ENCODE peak calls at places on chromosomes 4 and X, in five cellular contexts. One of them, this sample, is unnamed.

GRCh38 chrX:140180585-140180984 is 215.3 kb upstream of the CXorf66 start:
- DNase-seq in activated T-cell treated with anti-CD3 and anti-CD28 coated beads, Interleukin-2, amount 50 U/mL, for 72 hours: no peak
- DNase-seq in activated CD8-positive, alpha-beta T cell treated with anti-CD3 and anti-CD28 coated beads, Interleukin-2, amount 10 ng/mL, durations not matched to agents 7 days and 5 days: no peak
- DNase-seq in NCI-H2029: no peak
- DNase-seq in heart right ventricle: no peak
- DNase-seq in this sample: no peak

GRCh38 chrX:56729152-56729557 is at the start of gene NBDY:
- DNase-seq in activated T-cell treated with anti-CD3 and anti-CD28 coated beads, Interleukin-2, amount 50 U/mL, for 72 hours: peak; percentile 27
- DNase-seq in activated CD8-positive, alpha-beta T cell treated with anti-CD3 and anti-CD28 coated beads, Interleukin-2, amount 10 ng/mL, durations not matched to agents 7 days and 5 days: peak; percentile 40
- DNase-seq in NCI-H2029: peak; percentile 20
- DNase-seq in heart right ventricle: peak; percentile 20
- DNase-seq in this sample: peak; percentile 32

GRCh38 chr4:98572697-98573096 is 85.7 kb downstream of the TSPAN5 start:
- DNase-seq in activated T-cell treated with anti-CD3 and anti-CD28 coated beads, Interleukin-2, amount 50 U/mL, for 72 hours: no peak
- DNase-seq in activated CD8-positive, alpha-beta T cell treated with anti-CD3 and anti-CD28 coated beads, Interleukin-2, amount 10 ng/mL, durations not matched to agents 7 days and 5 days: no peak
- DNase-seq in NCI-H2029: no peak
- DNase-seq in heart right ventricle: no peak
- DNase-seq in this sample: no peak

GRCh38 chr4:172688536-172688935 is 480.1 kb upstream of the GALNT7 start:
- DNase-seq in activated T-cell treated with anti-CD3 and anti-CD28 coated beads, Interleukin-2, amount 50 U/mL, for 72 hours: no peak
- DNase-seq in activated CD8-positive, alpha-beta T cell treated with anti-CD3 and anti-CD28 coated beads, Interleukin-2, amount 10 ng/mL, durations not matched to agents 7 days and 5 days: no peak
- DNase-seq in NCI-H2029: no peak
- DNase-seq in heart right ventricle: no peak
- DNase-seq in this sample: no peak

GRCh38 chr4:108560624-108561023 is 59.8 kb upstream of the RPL34 start:
- DNase-seq in activated T-cell treated with anti-CD3 and anti-CD28 coated beads, Interleukin-2, amount 50 U/mL, for 72 hours: no peak
- DNase-seq in activated CD8-positive, alpha-beta T cell treated with anti-CD3 and anti-CD28 coated beads, Interleukin-2, amount 10 ng/mL, durations not matched to agents 7 days and 5 days: no peak
- DNase-seq in NCI-H2029: no peak
- DNase-seq in heart right ventricle: no peak
- DNase-seq in this sample: no peak

GRCh38 chr4:4392501-4393183 is 5.7 kb downstream of the NSG1 start:
- DNase-seq in activated T-cell treated with anti-CD3 and anti-CD28 coated beads, Interleukin-2, amount 50 U/mL, for 72 hours: no peak
- DNase-seq in activated CD8-positive, alpha-beta T cell treated with anti-CD3 and anti-CD28 coated beads, Interleukin-2, amount 10 ng/mL, durations not matched to agents 7 days and 5 days: no peak
- DNase-seq in NCI-H2029: no peak
- DNase-seq in heart right ventricle: no peak
- DNase-seq in this sample: no peak

GRCh38 chr4:85092536-85092935 is 126.0 kb upstream of the WDFY3 start:
- DNase-seq in activated T-cell treated with anti-CD3 and anti-CD28 coated beads, Interleukin-2, amount 50 U/mL, for 72 hours: no peak
- DNase-seq in activated CD8-positive, alpha-beta T cell treated with anti-CD3 and anti-CD28 coated beads, Interleukin-2, amount 10 ng/mL, durations not matched to agents 7 days and 5 days: no peak
- DNase-seq in NCI-H2029: peak; percentile 70
- DNase-seq in heart right ventricle: no peak
- DNase-seq in this sample: no peak

GRCh38 chr4:140195806-140196205 is 41.8 kb upstream of the MAML3 start:
- DNase-seq in activated T-cell treated with anti-CD3 and anti-CD28 coated beads, Interleukin-2, amount 50 U/mL, for 72 hours: no peak
- DNase-seq in activated CD8-positive, alpha-beta T cell treated with anti-CD3 and anti-CD28 coated beads, Interleukin-2, amount 10 ng/mL, durations not matched to agents 7 days and 5 days: no peak
- DNase-seq in NCI-H2029: no peak
- DNase-seq in heart right ventricle: no peak
- DNase-seq in this sample: no peak